ENCODE peak calls at places on chromosomes 3 and 15, in nine cellular contexts. B is neural progenitor cell, Y is AG04450, G is kidney, M is stomach, O is tibial nerve, H is IMR-90, K is esophagus squamous epithelium, F is cardiac muscle cell. P is an unnamed sample.

GRCh38 chr3:29083081-29083480 is 197.8 kb upstream of the RBMS3 start:
- DNase-seq in B (no peak), Y (no peak), G (no peak), M (no peak), O (no peak), H (no peak), K (no peak), F (no peak), P (no peak)

GRCh38 chr15:45653702-45654424 is 19.0 kb downstream of the SQOR start:
- DNase-seq in B (no peak), Y (no peak), G (no peak), M (no peak), O (no peak), H (no peak), K (no peak), F (no peak), P (no peak)

GRCh38 chr15:85750319-85750806 is 44.4 kb downstream of the KLHL25 start:
- DNase-seq in B (peak), Y (no peak), G (peak), M (peak), O (no peak), H (peak), K (no peak), F (no peak), P (peak)

GRCh38 chr3:133444071-133444774 is 44.4 kb downstream of the BFSP2 start:
- DNase-seq in B (no peak), Y (no peak), G (no peak), M (peak), O (no peak), H (peak), K (no peak), F (no peak), P (no peak)

GRCh38 chr3:11720220-11721113 is 76.8 kb upstream of the VGLL4 start:
- DNase-seq in B (peak), Y (no peak), G (peak), M (peak), O (peak), H (peak), K (no peak), F (peak), P (peak)

GRCh38 chr15:87764461-87765236 is 491.9 kb downstream of the NTRK3 start:
- DNase-seq in B (peak), Y (peak), G (no peak), M (no peak), O (no peak), H (peak), K (no peak), F (no peak), P (no peak)

GRCh38 chr3:196611761-196612483 is 27.6 kb upstream of the NRROS start:
- DNase-seq in B (no peak), Y (no peak), G (no peak), M (no peak), O (no peak), H (no peak), K (no peak), F (no peak), P (no peak)

GRCh38 chr3:171833775-171834460 is 9.2 kb upstream of the TMEM212 start:
- DNase-seq in B (no peak), Y (no peak), G (no peak), M (no peak), O (no peak), H (peak), K (no peak), F (no peak), P (no peak)

GRCh38 chr3:185561374-185561943 is 9.1 kb upstream of the LIPH start:
- DNase-seq in B (no peak), Y (no peak), G (peak), M (peak), O (no peak), H (no peak), K (no peak), F (no peak), P (no peak)

GRCh38 chr3:101725192-101725889 is 927 bp downstream of the CEP97 start:
- DNase-seq in B (peak), Y (no peak), G (peak), M (peak), O (peak), H (peak), K (no peak), F (peak), P (no peak)

GRCh38 chr3:122992628-122993570 is 34.7 kb downstream of the SEMA5B start:
- DNase-seq in B (peak), Y (no peak), G (peak), M (no peak), O (no peak), H (no peak), K (no peak), F (no peak), P (no peak)

GRCh38 chr3:17632401-17633100 is 109.9 kb downstream of the TBC1D5 start:
- DNase-seq in B (no peak), Y (peak), G (no peak), M (no peak), O (no peak), H (peak), K (no peak), F (no peak), P (no peak)
- H3K27ac ChIP-seq in B (no peak), Y (no peak), G (no peak), M (no peak), O (no peak), H (no peak), K (no peak), F (no peak), P (no peak)

DNA sequence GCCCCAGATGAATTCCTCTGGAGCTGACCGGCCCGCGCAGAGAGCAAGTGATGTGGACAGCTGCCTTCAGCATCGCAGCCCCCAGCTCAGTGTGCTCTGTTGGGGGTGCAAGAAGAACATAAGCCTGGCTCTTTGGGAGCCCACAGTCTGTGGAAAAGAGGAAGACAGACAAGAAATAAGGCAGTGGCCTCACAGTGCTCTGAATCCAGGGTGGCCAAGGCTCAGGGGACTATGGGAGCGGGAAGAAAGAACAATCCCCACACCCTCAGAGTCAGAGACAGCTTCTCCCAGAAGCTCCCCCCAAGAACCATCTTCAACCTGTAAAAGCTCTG is 277 bp upstream of the HDDC3 start:
- DNase-seq in B (no peak), Y (no peak), G (no peak), M (no peak), O (no peak), H (no peak), K (no peak), F (no peak), P (no peak)
- TF ChIP-seq CTCF in B (no peak), Y (no peak), G (no peak), M (no peak), O (no peak), H (no peak), K (no peak), F (no peak), P (peak)

GRCh38 chr3:107216229-107216628 is 161.0 kb upstream of the CCDC54 start:
- DNase-seq in B (no peak), Y (no peak), G (no peak), M (no peak), O (no peak), H (no peak), K (no peak), F (no peak), P (no peak)

GRCh38 chr3:107218864-107219269 is 158.4 kb upstream of the CCDC54 start:
- DNase-seq in B (no peak), Y (no peak), G (no peak), M (no peak), O (no peak), H (no peak), K (no peak), F (no peak), P (no peak)

GRCh38 chr3:107217161-107217560 is 160.1 kb upstream of the CCDC54 start:
- DNase-seq in B (no peak), Y (peak), G (no peak), M (no peak), O (no peak), H (peak), K (no peak), F (no peak), P (peak)

GRCh38 chr3:107212709-107213664 is 164.3 kb upstream of the CCDC54 start:
- DNase-seq in B (no peak), Y (no peak), G (no peak), M (no peak), O (no peak), H (peak), K (no peak), F (no peak), P (no peak)

GRCh38 chr3:107216711-107217110 is 160.5 kb upstream of the CCDC54 start:
- DNase-seq in B (no peak), Y (no peak), G (no peak), M (no peak), O (peak), H (peak), K (no peak), F (no peak), P (no peak)
- H3K27ac ChIP-seq in B (no peak), Y (peak), G (no peak), M (no peak), O (no peak), H (peak), K (no peak), F (no peak), P (peak)

GRCh38 chr3:14212032-14212431 is 33.4 kb downstream of the LSM3 start:
- DNase-seq in B (no peak), Y (no peak), G (no peak), M (no peak), O (no peak), H (no peak), K (no peak), F (no peak), P (no peak)

GRCh38 chr3:14213066-14213774 is 34.6 kb downstream of the LSM3 start:
- DNase-seq in B (no peak), Y (no peak), G (no peak), M (no peak), O (no peak), H (no peak), K (no peak), F (no peak), P (no peak)

GRCh38 chr3:14218355-14218754 is 39.7 kb downstream of the LSM3 start:
- DNase-seq in B (no peak), Y (no peak), G (no peak), M (no peak), O (no peak), H (no peak), K (no peak), F (no peak), P (no peak)

GRCh38 chr3:14214764-14215163 is 36.1 kb downstream of the LSM3 start:
- DNase-seq in B (no peak), Y (no peak), G (no peak), M (no peak), O (no peak), H (no peak), K (no peak), F (no peak), P (no peak)

DNA sequence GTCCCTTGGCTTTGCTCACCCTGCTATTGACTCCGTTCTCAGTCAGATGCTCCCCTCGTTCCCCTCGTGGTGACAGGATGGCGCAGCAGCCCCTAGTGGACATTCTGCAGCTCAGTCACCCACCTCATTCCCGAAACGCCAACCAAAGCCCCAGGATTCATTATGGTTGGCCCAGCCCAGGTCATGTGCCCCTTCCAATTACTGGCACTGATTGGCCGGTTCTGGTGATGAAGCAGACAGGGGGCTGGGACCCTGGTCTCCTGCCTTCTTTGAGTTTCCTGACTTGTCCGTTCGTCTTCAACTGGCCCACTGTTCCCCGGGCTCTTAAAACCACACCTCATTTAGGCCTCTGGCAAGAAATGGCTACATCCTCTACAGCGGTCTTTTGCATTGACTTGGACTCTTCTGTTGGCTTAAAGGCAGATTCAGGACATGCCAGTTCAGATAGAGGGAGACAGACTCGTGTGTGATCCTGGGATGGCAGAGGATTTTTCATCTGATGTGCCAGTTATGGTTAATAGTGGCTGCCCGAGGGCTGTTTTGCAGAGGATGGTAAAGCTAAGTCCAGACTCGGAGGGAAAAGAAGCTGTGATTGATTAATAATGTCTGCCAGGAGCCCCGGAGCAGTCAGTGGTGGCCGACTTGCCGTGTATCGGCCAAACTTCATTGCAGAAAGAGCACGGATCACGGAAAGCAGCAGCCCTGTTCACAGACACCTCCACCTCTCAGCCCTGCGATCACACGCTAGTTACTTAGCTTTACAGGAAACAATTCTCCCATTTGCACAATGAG is 37.8 kb downstream of the LSM3 start:
- DNase-seq in B (peak), Y (no peak), G (no peak), M (no peak), O (no peak), H (no peak), K (no peak), F (peak), P (no peak)
- TF ChIP-seq CTCF in B (peak), Y (peak), G (peak), M (no peak), O (peak), H (no peak), K (no peak), F (peak), P (no peak)

GRCh38 chr3:181609156-181609767 is 102.5 kb upstream of the SOX2 start:
- DNase-seq in B (peak), Y (no peak), G (no peak), M (no peak), O (no peak), H (no peak), K (no peak), F (no peak), P (no peak)

DNA sequence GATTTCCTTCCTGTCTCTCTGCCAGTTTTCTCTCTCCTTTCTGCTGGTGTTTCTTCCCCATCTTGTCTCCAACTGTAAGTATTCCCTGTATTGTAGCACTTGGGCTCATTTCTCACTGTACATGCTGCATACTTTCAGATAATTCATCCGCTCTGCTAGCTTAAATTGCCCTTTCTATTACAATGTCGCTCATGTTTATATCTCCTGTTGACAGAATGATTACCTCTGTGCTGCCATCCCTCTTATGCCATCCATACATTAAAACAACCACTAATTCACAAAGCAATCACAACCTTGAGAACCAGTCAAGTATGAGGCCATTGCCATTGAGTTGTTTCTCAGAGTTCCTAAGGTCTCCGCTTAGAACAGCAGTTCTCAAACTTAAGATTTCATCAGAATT is 107.5 kb upstream of the SOX2 start:
- DNase-seq in B (no peak), Y (no peak), G (no peak), M (no peak), O (no peak), H (no peak), K (no peak), F (no peak), P (no peak)
- H3K27ac ChIP-seq in B (no peak), Y (no peak), G (no peak), M (no peak), O (no peak), H (no peak), K (no peak), F (no peak), P (no peak)

GRCh38 chr3:13144163-13145023 is 71.2 kb upstream of the IQSEC1 start:
- DNase-seq in B (no peak), Y (no peak), G (peak), M (no peak), O (no peak), H (no peak), K (no peak), F (no peak), P (no peak)

GRCh38 chr3:13146643-13147143 is 73.5 kb upstream of the IQSEC1 start:
- DNase-seq in B (no peak), Y (no peak), G (peak), M (no peak), O (no peak), H (no peak), K (no peak), F (no peak), P (no peak)

GRCh38 chr3:13143381-13144004 is 70.3 kb upstream of the IQSEC1 start:
- DNase-seq in B (no peak), Y (no peak), G (peak), M (no peak), O (no peak), H (no peak), K (no peak), F (no peak), P (no peak)

GRCh38 chr3:13145826-13146642 is 72.8 kb upstream of the IQSEC1 start:
- DNase-seq in B (no peak), Y (no peak), G (peak), M (no peak), O (no peak), H (no peak), K (no peak), F (no peak), P (no peak)

GRCh38 chr3:13145131-13145825 is 72.0 kb upstream of the IQSEC1 start:
- DNase-seq in B (no peak), Y (no peak), G (peak), M (no peak), O (no peak), H (no peak), K (no peak), F (no peak), P (no peak)
- TF ChIP-seq CTCF in B (peak), Y (no peak), G (no peak), M (no peak), O (no peak), H (no peak), K (no peak), F (no peak), P (no peak)

GRCh38 chr3:150511096-150511670 is 35.1 kb downstream of the SERP1 start:
- DNase-seq in B (no peak), Y (no peak), G (no peak), M (no peak), O (no peak), H (no peak), K (no peak), F (no peak), P (no peak)
- H3K27ac ChIP-seq in B (no peak), Y (no peak), G (no peak), M (no peak), O (no peak), H (no peak), K (no peak), F (no peak), P (no peak)

GRCh38 chr15:71802770-71803169 is 7.6 kb upstream of the NR2E3 start:
- DNase-seq in B (peak), Y (no peak), G (no peak), M (no peak), O (no peak), H (no peak), K (no peak), F (peak), P (no peak)
- TF ChIP-seq CTCF in B (peak), Y (peak), G (peak), M (no peak), O (no peak), H (peak), K (no peak), F (peak), P (peak)

GRCh38 chr3:156782921-156783320 is 43.2 kb upstream of the LEKR1 start:
- DNase-seq in B (no peak), Y (no peak), G (no peak), M (no peak), O (no peak), H (peak), K (no peak), F (no peak), P (no peak)
- H3K27ac ChIP-seq in B (no peak), Y (no peak), G (no peak), M (no peak), O (no peak), H (peak), K (no peak), F (no peak), P (peak)

P was measured in RWPE2.